ENCODE peak calls at places on chromosomes 1 and 21, in nine cellular contexts. One of them, this sample, is unnamed.

GRCh38 chr1:203511513-203511912 is 17.6 kb downstream of the OPTC start:
- DNase-seq in C1 segment of cervical spinal cord: no peak
- DNase-seq in SHP77 treated with DMSO at 0.1 percent for 48 hours: no peak
- DNase-seq in CD4-positive, alpha-beta T cell: no peak
- DNase-seq in foreskin keratinocyte: no peak
- DNase-seq in NCI-H1436: no peak
- DNase-seq in T-helper 2 cell: no peak
- DNase-seq in GF-D8: no peak
- DNase-seq in sigmoid colon: no peak
- DNase-seq in this sample: no peak

GRCh38 chr1:118485757-118486156 is 300.7 kb upstream of the SPAG17 start:
- DNase-seq in C1 segment of cervical spinal cord: no peak
- DNase-seq in SHP77 treated with DMSO at 0.1 percent for 48 hours: peak
- DNase-seq in CD4-positive, alpha-beta T cell: no peak
- DNase-seq in foreskin keratinocyte: peak
- DNase-seq in NCI-H1436: no peak
- DNase-seq in T-helper 2 cell: no peak
- DNase-seq in GF-D8: no peak
- DNase-seq in sigmoid colon: no peak
- DNase-seq in this sample: no peak

GRCh38 chr1:71738256-71738655 is 544.1 kb downstream of the NEGR1 start:
- DNase-seq in C1 segment of cervical spinal cord: no peak
- DNase-seq in SHP77 treated with DMSO at 0.1 percent for 48 hours: no peak
- DNase-seq in CD4-positive, alpha-beta T cell: no peak
- DNase-seq in foreskin keratinocyte: no peak
- DNase-seq in NCI-H1436: no peak
- DNase-seq in T-helper 2 cell: no peak
- DNase-seq in GF-D8: no peak
- DNase-seq in sigmoid colon: no peak
- DNase-seq in this sample: no peak

GRCh38 chr21:15446193-15446592 is 283.6 kb upstream of the USP25 start:
- DNase-seq in C1 segment of cervical spinal cord: no peak
- DNase-seq in SHP77 treated with DMSO at 0.1 percent for 48 hours: no peak
- DNase-seq in CD4-positive, alpha-beta T cell: no peak
- DNase-seq in foreskin keratinocyte: no peak
- DNase-seq in NCI-H1436: no peak
- DNase-seq in T-helper 2 cell: no peak
- DNase-seq in GF-D8: no peak
- DNase-seq in sigmoid colon: no peak
- DNase-seq in this sample: no peak

GRCh38 chr21:24197956-24198355 is 1409.3 kb downstream of the MRPL39 start:
- DNase-seq in C1 segment of cervical spinal cord: no peak
- DNase-seq in SHP77 treated with DMSO at 0.1 percent for 48 hours: no peak
- DNase-seq in CD4-positive, alpha-beta T cell: no peak
- DNase-seq in foreskin keratinocyte: no peak
- DNase-seq in NCI-H1436: no peak
- DNase-seq in T-helper 2 cell: no peak
- DNase-seq in GF-D8: no peak
- DNase-seq in sigmoid colon: no peak
- DNase-seq in this sample: no peak

GRCh38 chr21:34039678-34040382 is 33.5 kb upstream of the MRPS6 start:
- DNase-seq in C1 segment of cervical spinal cord: no peak
- DNase-seq in SHP77 treated with DMSO at 0.1 percent for 48 hours: no peak
- DNase-seq in CD4-positive, alpha-beta T cell: no peak
- DNase-seq in foreskin keratinocyte: no peak
- DNase-seq in NCI-H1436: no peak
- DNase-seq in T-helper 2 cell: no peak
- DNase-seq in GF-D8: no peak
- DNase-seq in sigmoid colon: no peak
- DNase-seq in this sample: no peak

GRCh38 chr1:89545264-89546038 is 20.8 kb downstream of the LRRC8B start:
- DNase-seq in C1 segment of cervical spinal cord: no peak
- DNase-seq in SHP77 treated with DMSO at 0.1 percent for 48 hours: no peak
- DNase-seq in CD4-positive, alpha-beta T cell: no peak
- DNase-seq in foreskin keratinocyte: peak
- DNase-seq in NCI-H1436: no peak
- DNase-seq in T-helper 2 cell: no peak
- DNase-seq in GF-D8: peak
- DNase-seq in sigmoid colon: no peak
- DNase-seq in this sample: no peak

GRCh38 chr1:231638647-231639046 is 12.1 kb downstream of the DISC1 start:
- DNase-seq in C1 segment of cervical spinal cord: no peak
- DNase-seq in SHP77 treated with DMSO at 0.1 percent for 48 hours: no peak
- DNase-seq in CD4-positive, alpha-beta T cell: no peak
- DNase-seq in foreskin keratinocyte: no peak
- DNase-seq in NCI-H1436: no peak
- DNase-seq in T-helper 2 cell: no peak
- DNase-seq in GF-D8: no peak
- DNase-seq in sigmoid colon: no peak
- DNase-seq in this sample: no peak

GRCh38 chr1:244338996-244339692 is 112.6 kb downstream of the ADSS2 start:
- DNase-seq in C1 segment of cervical spinal cord: no peak
- DNase-seq in SHP77 treated with DMSO at 0.1 percent for 48 hours: no peak
- DNase-seq in CD4-positive, alpha-beta T cell: no peak
- DNase-seq in foreskin keratinocyte: no peak
- DNase-seq in NCI-H1436: no peak
- DNase-seq in T-helper 2 cell: no peak
- DNase-seq in GF-D8: no peak
- DNase-seq in sigmoid colon: no peak
- DNase-seq in this sample: no peak

GRCh38 chr1:31432592-31433395 is 19.8 kb downstream of the SERINC2 start:
- DNase-seq in C1 segment of cervical spinal cord: no peak
- DNase-seq in SHP77 treated with DMSO at 0.1 percent for 48 hours: peak
- DNase-seq in CD4-positive, alpha-beta T cell: no peak
- DNase-seq in foreskin keratinocyte: no peak
- DNase-seq in NCI-H1436: no peak
- DNase-seq in T-helper 2 cell: no peak
- DNase-seq in GF-D8: no peak
- DNase-seq in sigmoid colon: peak
- DNase-seq in this sample: no peak

This sample was measured in NCI-H2081 treated with DMSO at 0.1 percent for 48 hours.